ENCODE peak calls at places on chromosomes 1 and 21, in eight cellular contexts. F, S, U, G, O, C, A and P are unnamed samples.

GRCh38 chr1:170986901-170987300 is 51.6 kb downstream of the MROH9 start:
- DNase-seq in F (no peak), U (no peak), A (no peak), O (no peak), G (no peak), S (no peak), C (no peak), P (no peak)

GRCh38 chr1:244839656-244840055 is 4.2 kb downstream of the COX20 start:
- DNase-seq in U (no peak), O (no peak), G (no peak), A (no peak), C (no peak), F (no peak), S (no peak), P (no peak)

GRCh38 chr1:26731233-26731902 is 35.6 kb downstream of the ARID1A start:
- DNase-seq in S (no peak), O (no peak), U (no peak), G (no peak), A (no peak), F (no peak), C (no peak), P (no peak)

GRCh38 chr1:223084466-223084865 is 58.6 kb downstream of the TLR5 start:
- DNase-seq in F (no peak), S (no peak), U (no peak), O (no peak), C (no peak), G (no peak), A (no peak), P (no peak)

GRCh38 chr1:187045371-187045770 is 216.6 kb downstream of the PLA2G4A start:
- DNase-seq in F (no peak), U (no peak), G (no peak), A (no peak), C (no peak), O (no peak), S (no peak), P (no peak)

GRCh38 chr1:15687446-15687845 is 3.3 kb downstream of the PLEKHM2 start:
- DNase-seq in C (no peak), S (no peak), F (no peak), A (no peak), U (no peak), G (no peak), O (no peak), P (no peak)

GRCh38 chr1:204072951-204073836 is at the start of gene SOX13:
- DNase-seq in G (no peak), S (peak; percentile 7), U (peak; percentile 91), A (no peak), C (peak; percentile 91), F (peak; percentile 86), O (peak; percentile 61), P (peak; percentile 69)

GRCh38 chr1:15506831-15507230 is 17.2 kb downstream of the CASP9 start:
- DNase-seq in C (no peak), G (no peak), S (no peak), A (no peak), F (no peak), U (no peak), O (no peak), P (no peak)

GRCh38 chr1:180185281-180185680 is 30.6 kb downstream of the QSOX1 start:
- DNase-seq in C (no peak), F (no peak), A (no peak), S (no peak), O (no peak), G (no peak), U (no peak), P (no peak)

GRCh38 chr1:231272880-231273279 is 31.9 kb downstream of the GNPAT start:
- DNase-seq in A (no peak), U (no peak), G (no peak), S (no peak), O (no peak), C (no peak), F (no peak), P (no peak)

GRCh38 chr1:52204696-52205095 is 62.8 kb downstream of the ZFYVE9 start:
- DNase-seq in U (no peak), C (no peak), S (no peak), O (no peak), F (no peak), A (no peak), G (no peak), P (no peak)

GRCh38 chr1:155121249-155121648 is 6.4 kb upstream of the EFNA1 start:
- DNase-seq in O (no peak), A (no peak), C (no peak), F (no peak), G (no peak), S (no peak), U (no peak), P (no peak)

GRCh38 chr1:165392634-165393571 is 36.4 kb upstream of the LMX1A start:
- DNase-seq in F (peak; percentile 83), U (peak; percentile 95), S (peak; percentile 91), A (peak; percentile 89), C (peak; percentile 92), G (peak; percentile 89), O (peak; percentile 72), P (peak; percentile 58)

GRCh38 chr1:244316407-244316806 is 135.3 kb downstream of the ADSS2 start:
- DNase-seq in C (no peak), O (no peak), U (no peak), F (no peak), S (no peak), A (no peak), G (no peak), P (peak; percentile 18)

GRCh38 chr1:230867903-230868735 is at the start of gene C1orf198:
- DNase-seq in G (peak; percentile 59), C (peak; percentile 95), F (peak; percentile 79), U (peak; percentile 74), O (no peak), A (peak; percentile 72), S (peak; percentile 68), P (peak; percentile 21)

GRCh38 chr1:226657788-226658537 is 81.1 kb downstream of the ITPKB start:
- DNase-seq in C (peak; percentile 51), A (no peak), G (no peak), U (no peak), S (no peak), O (no peak), F (no peak), P (peak; percentile 80)

GRCh38 chr1:81231729-81232038 is 569.0 kb upstream of the ADGRL2 start:
- DNase-seq in C (no peak), O (no peak), U (no peak), G (no peak), A (no peak), S (no peak), F (no peak), P (no peak)

GRCh38 chr1:98340511-98340910 is 321.0 kb upstream of the SNX7 start:
- DNase-seq in O (no peak), F (no peak), G (no peak), C (no peak), A (no peak), S (no peak), U (no peak), P (no peak)

GRCh38 chr1:73755649-73756048 is 442.3 kb downstream of the LRRIQ3 start:
- DNase-seq in A (no peak), C (no peak), S (no peak), O (no peak), U (no peak), F (no peak), G (no peak), P (no peak)

GRCh38 chr1:36204347-36204909 is 19.8 kb upstream of the THRAP3 start:
- DNase-seq in C (no peak), O (no peak), S (no peak), G (no peak), A (no peak), F (peak; percentile 57), U (no peak), P (no peak)

GRCh38 chr1:46802081-46802480 is 3.2 kb downstream of the CYP4B1 start:
- DNase-seq in G (no peak), C (no peak), F (no peak), U (no peak), A (no peak), O (no peak), S (no peak), P (no peak)

GRCh38 chr21:33290441-33290840 is 24.3 kb downstream of the IL10RB start:
- DNase-seq in C (no peak), G (no peak), U (no peak), A (no peak), F (no peak), O (no peak), S (no peak), P (no peak)

GRCh38 chr1:41647202-41648135 is 163.0 kb upstream of the EDN2 start:
- DNase-seq in S (no peak), A (no peak), G (no peak), U (no peak), C (no peak), F (no peak), O (no peak), P (no peak)

GRCh38 chr1:152111515-152111968 is 3.7 kb downstream of the TCHH start:
- DNase-seq in C (peak; percentile 62), G (no peak), U (peak; percentile 44), O (no peak), S (no peak), A (no peak), F (no peak), P (no peak)

GRCh38 chr21:14573244-14573643 is 27.1 kb upstream of the SAMSN1 start:
- DNase-seq in S (no peak), A (no peak), C (no peak), O (no peak), G (no peak), F (no peak), U (no peak), P (no peak)
- H3K27ac ChIP-seq in S (no peak overlapping the region), A (no peak overlapping the region), C (no peak overlapping the region), O (no peak overlapping the region), G (no peak overlapping the region), F (no peak overlapping the region), U (no peak overlapping the region), P (no peak overlapping the region)

GRCh38 chr1:184805667-184806295 is 51.1 kb upstream of the EDEM3 start:
- DNase-seq in F (peak; percentile 89), S (peak; percentile 78), U (peak; percentile 82), C (peak; percentile 92), O (peak; percentile 68), G (peak; percentile 71), A (peak; percentile 67), P (peak; percentile 67)
- H3K27ac ChIP-seq in F (peak overlapping the region; percentile 46), S (no peak overlapping the region), U (no peak overlapping the region), C (peak overlapping the region; percentile 84), O (no peak overlapping the region), G (no peak overlapping the region), A (no peak overlapping the region), P (no peak overlapping the region)

GRCh38 chr1:64049900-64050540 is 153.4 kb upstream of the UBE2U start:
- DNase-seq in G (no peak), C (no peak), U (no peak), O (no peak), F (no peak), A (no peak), S (no peak), P (no peak)
- H3K27ac ChIP-seq in G (no peak overlapping the region), C (no peak overlapping the region), U (no peak overlapping the region), O (no peak overlapping the region), F (no peak overlapping the region), A (no peak overlapping the region), S (no peak overlapping the region), P (no peak overlapping the region)

DNA sequence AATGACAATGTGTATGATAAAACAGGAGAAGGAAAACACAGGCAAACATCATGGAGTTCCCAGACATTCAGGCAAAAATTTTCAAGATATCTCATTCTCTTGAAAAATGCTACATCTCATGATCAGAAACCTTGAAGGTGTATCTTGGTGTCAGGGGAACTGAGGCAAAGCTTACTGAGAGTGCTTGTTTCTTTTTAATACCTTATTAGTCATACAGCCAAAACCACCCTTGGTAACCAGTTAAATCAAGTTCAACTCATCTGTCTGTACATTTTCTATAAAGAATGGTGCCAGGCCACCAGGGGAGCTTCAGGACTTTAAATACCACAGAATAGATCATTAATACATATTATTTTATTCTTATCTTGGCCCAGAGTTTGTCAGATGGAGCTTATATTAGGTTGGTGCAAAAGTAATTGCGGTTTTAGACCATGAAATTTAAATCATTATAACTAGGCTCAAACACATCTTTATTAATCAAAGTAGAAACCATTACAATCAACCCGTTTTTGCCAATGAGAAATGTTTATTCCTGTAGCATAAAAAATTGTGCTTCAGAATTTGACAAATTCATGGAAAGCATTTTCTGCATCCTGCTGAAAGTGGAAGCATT is 1036.0 kb downstream of the AMY1C start:
- DNase-seq in S (no peak), U (no peak), O (no peak), F (no peak), A (no peak), G (no peak), C (no peak), P (no peak)
- H3K27ac ChIP-seq in S (no peak overlapping the region), U (no peak overlapping the region), O (no peak overlapping the region), F (no peak overlapping the region), A (no peak overlapping the region), G (no peak overlapping the region), C (no peak overlapping the region), P (no peak overlapping the region)